ENCODE peak calls at places on chromosomes 3 and 15, in eight cellular contexts. V is adrenal gland, T is gastrocnemius medialis, C is HCT116, M is body of pancreas, D is ovary, I is tibial nerve, E is breast epithelium. J is an unnamed sample. For H3K36me3, the result is how much of the 10 kb centered on the place peaks cover.

GRCh38 chr3:17639765-17640164 is 102.7 kb downstream of the TBC1D5 start:
- DNase-seq in C (peak), T (peak), M (no peak), I (no peak), V (peak), E (no peak), D (no peak), J (no peak)

GRCh38 chr3:66472313-66473134 is 28.3 kb downstream of the LRIG1 start:
- DNase-seq in D (no peak), I (no peak), T (no peak), V (no peak), E (no peak), C (no peak), M (no peak), J (no peak)

GRCh38 chr3:30672959-30673358 is 66.6 kb downstream of the TGFBR2 start:
- DNase-seq in E (no peak), I (no peak), T (no peak), V (no peak), M (no peak), C (no peak), D (no peak), J (no peak)

GRCh38 chr3:36206936-36207620 is 173.2 kb upstream of the STAC start:
- DNase-seq in C (no peak), T (no peak), M (no peak), V (no peak), E (no peak), D (no peak), I (no peak), J (no peak)

GRCh38 chr3:171309906-171310359 is 150.3 kb downstream of the TNIK start:
- DNase-seq in T (no peak), V (no peak), C (no peak), I (no peak), M (no peak), E (no peak), D (no peak), J (no peak)

GRCh38 chr3:11626084-11626463 is 17.6 kb downstream of the VGLL4 start:
- DNase-seq in C (no peak), D (no peak), T (no peak), M (no peak), E (no peak), I (no peak), V (no peak), J (no peak)

GRCh38 chr3:194091141-194091540 is 44.8 kb upstream of the HES1 start:
- DNase-seq in D (no peak), I (no peak), E (no peak), V (no peak), M (no peak), T (no peak), C (no peak), J (no peak)

GRCh38 chr3:113331187-113331586 is 110.1 kb downstream of the CFAP44 start:
- DNase-seq in C (no peak), V (no peak), T (no peak), D (no peak), M (no peak), E (no peak), I (no peak), J (no peak)

GRCh38 chr3:36525115-36525711 is 144.9 kb downstream of the STAC start:
- DNase-seq in C (no peak), V (no peak), T (no peak), M (no peak), I (no peak), D (no peak), E (no peak), J (no peak)

GRCh38 chr15:82936966-82937647 is 15.4 kb downstream of the HOMER2 start:
- DNase-seq in C (no peak), E (no peak), I (no peak), V (peak), D (no peak), M (no peak), T (peak), J (peak)

GRCh38 chr15:41607033-41607432 is 48.0 kb downstream of the TYRO3 start:
- DNase-seq in I (no peak), V (no peak), D (no peak), T (no peak), E (no peak), M (no peak), C (no peak), J (no peak)

GRCh38 chr3:164393171-164393570 is 685.1 kb downstream of the SI start:
- DNase-seq in V (no peak), E (no peak), I (no peak), M (no peak), D (no peak), T (no peak), C (no peak), J (no peak)

GRCh38 chr3:72347819-72348319 is 500.4 kb downstream of the SHQ1 start:
- DNase-seq in E (peak), C (no peak), M (peak), T (peak), V (peak), I (peak), D (no peak), J (peak)

GRCh38 chr3:55169608-55170010 is 241.8 kb upstream of the LRTM1 start:
- DNase-seq in I (no peak), E (no peak), C (no peak), T (no peak), D (no peak), M (no peak), V (no peak), J (no peak)

GRCh38 chr3:45269952-45270351 is 43.9 kb upstream of the TMEM158 start:
- DNase-seq in T (no peak), V (no peak), M (no peak), C (no peak), D (no peak), E (no peak), I (no peak), J (no peak)

GRCh38 chr15:101725073-101725472 is 800 bp upstream of the TARS3 start:
- DNase-seq in M (no peak), V (no peak), C (no peak), T (no peak), I (no peak), E (no peak), D (no peak), J (no peak)

GRCh38 chr3:184672972-184673875 is 38.6 kb downstream of the MAGEF1 start:
- DNase-seq in C (no peak), V (no peak), I (no peak), T (no peak), D (no peak), M (no peak), E (no peak), J (no peak)

GRCh38 chr3:107285197-107285596 is 92.0 kb upstream of the CCDC54 start:
- DNase-seq in E (no peak), D (no peak), C (no peak), T (no peak), M (no peak), I (no peak), V (no peak), J (no peak)

GRCh38 chr3:177358085-177358967 is 161.0 kb upstream of the TBL1XR1 start:
- DNase-seq in M (peak), I (peak), V (peak), D (peak), T (peak), C (peak), E (peak), J (peak)

GRCh38 chr3:45701167-45701867 is 12.1 kb downstream of the SACM1L start:
- DNase-seq in I (no peak), E (no peak), T (no peak), M (no peak), V (no peak), C (no peak), D (no peak), J (no peak)

GRCh38 chr3:147654827-147655226 is 245.7 kb downstream of the ZIC1 start:
- DNase-seq in V (no peak), C (no peak), E (no peak), D (no peak), T (no peak), I (no peak), M (no peak), J (no peak)

GRCh38 chr15:98955980-98956723 is 51.4 kb downstream of the PGPEP1L start:
- DNase-seq in T (peak), V (no peak), I (no peak), E (no peak), M (no peak), C (no peak), D (peak), J (peak)

GRCh38 chr3:25043757-25044156 is 384.3 kb upstream of the RARB start:
- DNase-seq in M (no peak), D (no peak), V (no peak), C (no peak), E (no peak), T (no peak), I (no peak), J (no peak)

GRCh38 chr3:90005448-90005847 is 898.0 kb downstream of the EPHA3 start:
- DNase-seq in E (no peak), D (no peak), C (no peak), T (no peak), V (no peak), I (no peak), M (no peak), J (no peak)

GRCh38 chr3:147943265-147943945 is 534.2 kb downstream of the ZIC1 start:
- DNase-seq in I (no peak), T (no peak), D (no peak), C (peak), M (no peak), V (no peak), E (no peak), J (no peak)

GRCh38 chr3:4741106-4741403 is 238.2 kb upstream of the BHLHE40 start:
- DNase-seq in M (no peak), T (no peak), V (no peak), I (no peak), E (no peak), C (no peak), D (no peak), J (no peak)

GRCh38 chr3:21989643-21990042 is 238.6 kb upstream of the ZNF385D start:
- DNase-seq in T (no peak), V (no peak), I (no peak), D (no peak), E (no peak), M (no peak), C (no peak), J (no peak)

DNA sequence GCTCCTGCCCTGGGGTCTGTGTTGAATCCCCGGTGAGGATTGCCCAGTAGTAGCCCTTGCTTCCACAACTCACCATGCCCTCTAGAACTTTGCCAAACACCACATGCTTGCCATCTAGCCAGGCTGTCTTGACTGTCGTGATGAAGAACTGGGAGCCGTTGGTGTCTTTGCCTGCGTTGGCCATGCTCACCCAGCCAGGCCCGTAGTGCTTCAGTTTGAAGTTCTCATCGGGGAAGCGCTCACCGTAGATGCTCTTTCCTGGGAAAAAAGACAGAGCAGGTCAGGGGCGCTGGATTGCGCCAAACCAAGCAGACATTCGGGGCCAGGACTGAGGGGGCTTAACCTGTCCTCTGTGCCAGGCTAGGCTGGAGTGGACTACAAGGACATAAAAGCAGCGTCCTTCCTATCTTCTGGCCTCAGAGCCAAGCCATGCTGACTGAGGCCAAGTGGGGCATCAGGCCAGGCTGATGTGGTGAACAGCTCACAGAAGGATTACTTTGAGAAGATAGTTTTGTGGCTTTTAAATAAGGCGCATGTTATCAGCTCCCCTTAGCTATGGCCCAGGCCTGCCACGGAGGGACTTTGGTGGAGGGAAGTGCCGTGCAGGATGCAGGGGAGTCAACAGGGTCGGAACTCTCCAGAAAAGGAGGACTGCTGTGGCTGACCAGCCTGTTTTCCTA is 5.3 kb downstream of the SNX22 start:
- DNase-seq in I (no peak), C (no peak), D (peak), T (no peak), V (peak), M (no peak), E (no peak), J (no peak)
- TF ChIP-seq POLR2A in I (no peak), C (no peak), D (no peak), T (no peak), V (no peak), M (no peak), E (no peak), J (no peak)

DNA sequence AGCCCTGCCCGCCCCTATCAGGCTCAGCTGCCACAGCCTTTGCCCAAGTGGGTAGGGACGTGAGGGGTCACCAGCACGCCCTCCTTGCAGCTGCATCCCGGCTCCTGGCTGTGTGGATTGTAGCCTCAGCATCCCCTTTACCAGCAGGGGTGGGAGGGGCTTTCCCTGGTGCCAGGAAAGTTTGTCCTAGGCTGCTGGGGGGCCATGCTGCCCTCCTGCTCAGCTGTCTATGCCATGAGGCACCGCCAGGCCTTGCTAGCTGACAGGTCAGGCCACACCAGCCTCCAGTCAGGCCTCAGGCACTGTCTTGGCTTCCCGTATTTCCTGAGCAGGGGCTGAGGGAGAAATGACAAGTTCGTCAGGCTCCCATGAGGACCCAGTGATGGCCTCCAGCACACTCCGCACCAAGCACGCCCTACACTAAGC is 32.3 kb downstream of the TKT start:
- DNase-seq in C (no peak), M (no peak), T (no peak), D (no peak), E (no peak), I (no peak), V (no peak), J (peak)
- H3K36me3 ChIP-seq in C (under half), M (under half), T (under half), D (under half), E (under half), I (half or more), V (under half), J (under half)

GRCh38 chr3:183328164-183328563 is 75.1 kb downstream of the B3GNT5 start:
- DNase-seq in V (no peak), C (no peak), M (no peak), I (no peak), T (no peak), E (no peak), D (no peak), J (no peak)

GRCh38 chr3:183328823-183329222 is 75.8 kb downstream of the B3GNT5 start:
- DNase-seq in I (no peak), V (no peak), C (no peak), D (no peak), E (no peak), T (no peak), M (no peak), J (no peak)

GRCh38 chr3:183330881-183331280 is 77.8 kb downstream of the B3GNT5 start:
- DNase-seq in E (no peak), I (no peak), V (no peak), D (no peak), C (no peak), T (no peak), M (no peak), J (no peak)

GRCh38 chr3:183331518-183331917 is 78.5 kb downstream of the B3GNT5 start:
- DNase-seq in E (no peak), D (no peak), V (no peak), C (no peak), I (no peak), T (no peak), M (no peak), J (no peak)

GRCh38 chr3:183329543-183329942 is 76.5 kb downstream of the B3GNT5 start:
- DNase-seq in D (no peak), C (no peak), I (no peak), M (no peak), V (no peak), E (no peak), T (no peak), J (no peak)
- TF ChIP-seq POLR2A in D (no peak), C (no peak), I (no peak), M (no peak), V (no peak), E (no peak), T (no peak), J (no peak)

DNA sequence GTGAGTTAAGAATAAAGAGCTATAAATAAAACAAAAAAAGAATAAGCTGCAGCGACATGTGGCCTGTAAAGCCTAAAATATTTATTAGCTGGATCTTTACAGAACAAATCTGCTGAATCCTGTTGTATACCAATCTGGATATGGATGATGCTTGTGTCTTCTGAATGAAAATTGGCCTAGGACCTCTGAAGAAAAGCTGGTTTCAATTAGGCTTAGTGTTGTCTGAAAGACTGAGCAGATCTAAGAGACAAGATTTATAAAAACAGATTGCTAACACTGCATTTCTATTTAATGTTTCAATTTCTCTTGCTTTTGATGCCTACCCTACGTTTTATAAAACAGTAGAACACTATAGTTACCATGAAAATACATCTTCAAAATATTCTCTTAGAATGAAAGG is 57.9 kb downstream of the ST3GAL6 start:
- DNase-seq in I (no peak), E (no peak), D (no peak), M (no peak), V (no peak), C (no peak), T (no peak), J (no peak)
- H3K36me3 ChIP-seq in I (under half), E (under half), D (under half), M (under half), V (under half), C (under half), T (under half), J (under half)

DNA sequence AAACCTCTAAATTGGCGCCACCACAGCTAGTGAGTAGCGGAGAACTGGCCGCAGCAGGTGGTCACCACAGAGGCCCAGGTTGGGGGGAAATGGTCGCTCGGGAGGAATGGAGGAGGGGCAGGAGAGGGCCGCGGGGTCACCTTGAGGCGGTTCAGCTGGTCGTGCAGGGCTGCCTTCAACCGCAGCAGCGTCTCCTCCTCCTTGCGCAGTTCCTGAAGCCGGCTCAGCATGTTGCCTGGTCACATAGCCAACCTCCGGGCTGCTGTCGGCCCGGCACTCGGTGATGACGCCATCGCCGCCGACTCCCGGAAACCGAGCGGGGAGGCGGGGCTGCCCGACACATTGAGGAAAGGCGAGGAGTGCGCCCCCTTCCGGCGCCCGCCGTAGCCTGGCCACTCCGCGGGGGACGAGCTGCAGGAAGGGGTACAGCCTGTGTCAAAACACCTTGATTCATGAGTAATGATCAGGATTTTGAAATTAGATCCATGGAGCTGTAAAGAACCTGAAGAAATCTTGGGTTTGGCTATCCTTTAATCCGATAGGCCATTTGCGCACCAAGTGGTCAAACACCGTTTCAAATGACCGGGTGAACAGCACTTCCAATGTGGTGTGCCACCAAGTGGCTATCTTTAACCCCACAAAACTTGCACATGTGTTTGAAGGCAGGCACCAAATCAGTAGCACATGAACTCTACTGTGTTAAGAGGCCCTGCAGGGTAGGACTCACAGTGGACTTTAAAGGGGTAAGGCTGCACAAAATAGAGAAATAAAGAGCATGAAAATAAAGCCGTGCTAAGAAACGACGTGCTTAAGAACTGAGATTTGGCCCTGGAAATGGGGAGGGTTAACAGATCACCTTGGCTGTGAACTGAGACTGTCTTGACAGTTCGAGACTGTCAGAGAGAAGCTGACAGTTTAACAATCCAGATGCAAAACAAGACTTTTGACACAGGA is at the start of gene SNAPC5:
- DNase-seq in D (peak), E (peak), C (peak), I (peak), T (peak), M (peak), V (peak), J (peak)
- TF ChIP-seq POLR2A in D (peak), E (no peak), C (peak), I (peak), T (peak), M (peak), V (peak), J (no peak)

GRCh38 chr15:69780981-69781380 is 316.7 kb downstream of the TLE3 start:
- DNase-seq in M (no peak), I (no peak), E (no peak), D (no peak), C (no peak), T (no peak), V (no peak), J (no peak)
- H3K36me3 ChIP-seq in M (under half), I (under half), E (under half), D (under half), C (under half), T (under half), V (under half), J (under half)

J was measured in spleen.